ENCODE peak calls at places on chromosomes 6 and 20, in five cellular contexts. B is mammary epithelial cell; P is naive thymus-derived CD4-positive, alpha-beta T cell; H is upper lobe of right lung; Y is foreskin fibroblast. C is an unnamed sample.

GRCh38 chr6:57267586-57268293 is 45.6 kb upstream of the RAB23 start:
- DNase-seq in B (peak), P (peak), H (no peak), Y (peak), C (peak)

GRCh38 chr6:87785229-87785862 is 83.3 kb upstream of the AKIRIN2 start:
- DNase-seq in B (no peak), P (no peak), H (no peak), Y (no peak), C (no peak)

GRCh38 chr20:49646126-49646525 is 67.6 kb downstream of the B4GALT5 start:
- DNase-seq in B (no peak), P (no peak), H (no peak), Y (peak), C (no peak)

GRCh38 chr6:151961809-151962208 is 154.3 kb downstream of the ESR1 start:
- DNase-seq in B (no peak), P (no peak), H (no peak), Y (no peak), C (no peak)

GRCh38 chr6:132758689-132759088 is 985 bp upstream of the VNN2 start:
- DNase-seq in B (no peak), P (no peak), H (no peak), Y (no peak), C (no peak)

GRCh38 chr6:119347466-119348307 is 1.9 kb downstream of the MAN1A1 start:
- DNase-seq in B (no peak), P (peak), H (peak), Y (no peak), C (peak)

GRCh38 chr20:32201296-32201976 is 6.1 kb downstream of the PLAGL2 start:
- DNase-seq in B (peak), P (no peak), H (no peak), Y (peak), C (no peak)

GRCh38 chr6:146289816-146290588 is 253.6 kb upstream of the RAB32 start:
- DNase-seq in B (peak), P (no peak), H (no peak), Y (peak), C (no peak)

GRCh38 chr6:8783191-8783590 is 347.8 kb upstream of the SLC35B3 start:
- DNase-seq in B (no peak), P (no peak), H (no peak), Y (no peak), C (no peak)

GRCh38 chr6:8785223-8785622 is 349.9 kb upstream of the SLC35B3 start:
- DNase-seq in B (no peak), P (no peak), H (no peak), Y (no peak), C (no peak)

DNA sequence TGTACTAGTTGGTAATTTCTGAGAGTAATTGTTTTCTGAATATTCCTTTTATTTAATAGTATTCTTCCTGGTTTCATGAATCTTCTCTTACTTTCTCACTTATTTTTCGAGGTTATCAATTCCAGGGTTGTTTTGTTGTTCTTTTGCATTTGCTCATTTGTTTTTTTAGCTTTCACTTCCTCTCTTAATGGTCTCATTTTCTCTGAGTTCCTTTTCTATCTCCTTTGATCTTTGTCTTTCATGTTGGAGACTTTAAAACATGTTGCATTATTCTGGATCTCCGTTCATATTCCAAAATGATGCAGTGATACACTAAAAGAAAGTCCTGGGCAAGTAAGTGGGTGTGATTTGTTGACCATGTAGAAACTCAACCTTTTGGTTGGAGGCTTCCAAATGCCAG is 345.3 kb upstream of the SLC35B3 start:
- DNase-seq in B (no peak), P (no peak), H (no peak), Y (no peak), C (no peak)
- H3K4me3 ChIP-seq in B (no peak), P (no peak), H (no peak), Y (no peak), C (no peak)

DNA sequence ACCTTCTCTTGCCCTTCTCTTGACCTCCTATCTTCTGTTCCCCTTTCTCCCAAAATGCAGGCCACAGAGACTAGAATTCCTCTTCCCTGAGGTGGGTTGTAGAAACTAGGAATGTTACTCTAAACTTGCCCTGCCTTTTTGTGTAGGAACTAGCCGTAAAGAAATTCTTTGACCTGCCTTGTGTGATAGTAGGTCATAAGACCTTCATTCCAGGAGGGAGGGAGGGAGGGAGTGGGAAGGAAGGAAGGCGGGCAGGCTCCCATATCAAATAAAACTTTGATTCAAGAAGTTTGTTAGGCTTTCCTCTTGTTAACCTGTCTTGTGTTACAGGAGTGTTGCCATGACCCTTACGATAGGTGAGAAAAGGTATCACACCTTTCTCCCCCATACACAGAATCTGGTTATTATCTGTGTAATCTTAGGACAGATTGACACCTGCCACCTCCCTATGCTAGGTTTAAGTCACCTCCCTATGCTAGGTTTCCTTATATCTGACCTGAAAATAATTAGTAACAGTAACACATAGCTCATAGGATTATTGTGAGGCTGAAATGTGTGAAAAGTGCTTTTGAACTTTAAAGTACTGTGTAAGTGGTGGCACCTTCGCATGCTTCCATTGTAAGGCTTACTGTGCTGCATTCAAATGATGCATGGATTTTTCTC is 32.6 kb upstream of the FUCA2 start:
- DNase-seq in B (no peak), P (no peak), H (no peak), Y (no peak), C (no peak)
- H3K4me3 ChIP-seq in B (no peak), P (no peak), H (no peak), Y (no peak), C (no peak)

GRCh38 chr20:62959998-62960436 is 7.5 kb downstream of the SLC17A9 start:
- DNase-seq in B (no peak), P (no peak), H (no peak), Y (no peak), C (no peak)
- H3K4me3 ChIP-seq in B (no peak), P (no peak), H (no peak), Y (no peak), C (no peak)

GRCh38 chr20:17682103-17682888 is at the start of gene RRBP1:
- DNase-seq in B (peak), P (peak), H (peak), Y (peak), C (peak)

GRCh38 chr20:17684077-17684888 is 2.2 kb upstream of the RRBP1 start:
- DNase-seq in B (no peak), P (no peak), H (no peak), Y (no peak), C (no peak)

GRCh38 chr20:17683218-17684076 is 1.4 kb upstream of the RRBP1 start:
- DNase-seq in B (no peak), P (no peak), H (no peak), Y (no peak), C (no peak)

GRCh38 chr20:17681741-17682102 is 320 bp downstream of the RRBP1 start:
- DNase-seq in B (no peak), P (no peak), H (no peak), Y (no peak), C (no peak)

DNA sequence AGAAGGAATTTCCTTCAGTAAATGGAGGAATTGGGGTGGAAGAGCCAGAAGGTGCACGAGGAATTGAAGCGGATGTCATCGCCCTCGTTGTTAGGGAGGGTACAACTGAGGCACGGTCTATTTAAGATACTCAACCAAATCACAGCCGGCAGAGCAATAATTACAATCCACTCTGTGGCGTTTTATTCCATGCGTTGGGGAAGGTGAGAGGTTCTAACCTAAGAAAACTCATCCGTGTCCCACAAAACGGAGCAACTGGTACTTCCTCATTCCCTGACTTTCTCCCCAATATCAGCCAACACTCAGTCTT is 802 bp upstream of the RRBP1 start:
- DNase-seq in B (no peak), P (no peak), H (no peak), Y (no peak), C (no peak)
- H3K4me3 ChIP-seq in B (peak), P (peak), H (peak), Y (peak), C (peak)

GRCh38 chr6:35018184-35018523 is 123.0 kb downstream of the TCP11 start:
- DNase-seq in B (no peak), P (no peak), H (no peak), Y (no peak), C (no peak)

GRCh38 chr6:35018746-35019145 is 122.4 kb downstream of the TCP11 start:
- DNase-seq in B (no peak), P (no peak), H (no peak), Y (no peak), C (no peak)

GRCh38 chr6:35016417-35017221 is 124.5 kb downstream of the TCP11 start:
- DNase-seq in B (no peak), P (no peak), H (no peak), Y (peak), C (no peak)

GRCh38 chr6:35019171-35019570 is 122.0 kb downstream of the TCP11 start:
- DNase-seq in B (no peak), P (no peak), H (no peak), Y (no peak), C (no peak)

GRCh38 chr6:35017461-35018183 is 123.5 kb downstream of the TCP11 start:
- DNase-seq in B (no peak), P (no peak), H (peak), Y (no peak), C (no peak)
- H3K4me3 ChIP-seq in B (no peak), P (no peak), H (peak), Y (peak), C (no peak)

GRCh38 chr6:111724039-111724438 is 118.4 kb upstream of the TRAF3IP2 start:
- DNase-seq in B (no peak), P (no peak), H (no peak), Y (no peak), C (no peak)

GRCh38 chr6:111723412-111723970 is 117.8 kb upstream of the TRAF3IP2 start:
- DNase-seq in B (no peak), P (no peak), H (no peak), Y (no peak), C (no peak)

GRCh38 chr6:111722220-111722731 is 116.6 kb upstream of the TRAF3IP2 start:
- DNase-seq in B (peak), P (no peak), H (no peak), Y (peak), C (no peak)

GRCh38 chr6:111725446-111726112 is 119.9 kb upstream of the TRAF3IP2 start:
- DNase-seq in B (no peak), P (no peak), H (no peak), Y (peak), C (no peak)

GRCh38 chr6:111724505-111724904 is 118.8 kb upstream of the TRAF3IP2 start:
- DNase-seq in B (no peak), P (peak), H (no peak), Y (no peak), C (peak)
- H3K4me3 ChIP-seq in B (no peak), P (peak), H (no peak), Y (no peak), C (no peak)

C was measured in GM06990.